ENCODE peak calls at places on chromosomes 6 and 20, in nine cellular contexts. L is psoas muscle, B is mucosa of descending colon, H is testis, U is MM.1S, O is OCI-LY7, G is right lobe of liver, R is colonic mucosa, D is iPS DF 6.9. F is an unnamed sample.
A peak's percentile ranks its signal among the peaks of the same experiment; 100 is the strongest.

GRCh38 chr20:37381621-37382538 is 35.9 kb downstream of the SRC start:
- DNase-seq in G (no peak), H (no peak), O (peak; percentile 42), R (no peak), L (peak; percentile 36), B (no peak), D (no peak), U (no peak), F (no peak)

GRCh38 chr20:6058684-6059295 is 4.9 kb upstream of the LRRN4 start:
- DNase-seq in U (no peak), D (no peak), O (no peak), G (no peak), L (no peak), R (no peak), B (no peak), H (no peak), F (peak; percentile 54)

GRCh38 chr20:53408728-53409157 is 184.9 kb downstream of the ZNF217 start:
- DNase-seq in L (no peak), B (no peak), O (no peak), R (no peak), D (no peak), H (no peak), U (no peak), G (no peak), F (no peak)

GRCh38 chr20:33370296-33370695 is 31.0 kb downstream of the CDK5RAP1 start:
- DNase-seq in D (no peak), O (no peak), B (peak; percentile 22), L (no peak), R (peak; percentile 27), H (no peak), G (no peak), U (no peak), F (no peak)

GRCh38 chr20:5612476-5613291 is 137.5 kb upstream of the SHLD1 start:
- DNase-seq in O (no peak), G (no peak), H (no peak), R (no peak), L (no peak), U (no peak), D (no peak), B (no peak), F (no peak)

GRCh38 chr6:18835976-18836375 is 448.8 kb downstream of the RNF144B start:
- DNase-seq in G (no peak), R (no peak), U (no peak), D (no peak), B (no peak), O (no peak), L (no peak), H (no peak), F (no peak)

GRCh38 chr6:105952762-105953700 is 133.1 kb upstream of the PRDM1 start:
- DNase-seq in G (no peak), L (no peak), R (no peak), U (no peak), D (no peak), B (no peak), O (no peak), H (no peak), F (no peak)

GRCh38 chr6:43451348-43451747 is 4.0 kb downstream of the DLK2 start:
- DNase-seq in R (no peak), D (no peak), L (peak; percentile 4), B (no peak), O (no peak), G (no peak), U (no peak), H (no peak), F (no peak)

GRCh38 chr6:130152908-130153510 is 69.7 kb downstream of the SAMD3 start:
- DNase-seq in D (no peak), U (no peak), R (no peak), O (no peak), H (no peak), G (no peak), L (no peak), B (no peak), F (no peak)

GRCh38 chr6:137159912-137160311 is 13.5 kb downstream of the IL22RA2 start:
- DNase-seq in L (no peak), H (no peak), R (no peak), G (no peak), D (no peak), U (no peak), O (no peak), B (no peak), F (no peak)

GRCh38 chr6:137156650-137157049 is 16.8 kb downstream of the IL22RA2 start:
- DNase-seq in H (no peak), D (no peak), U (no peak), O (no peak), G (no peak), R (no peak), L (no peak), B (no peak), F (no peak)

GRCh38 chr6:137160763-137161162 is 12.7 kb downstream of the IL22RA2 start:
- DNase-seq in O (no peak), G (no peak), L (no peak), U (no peak), D (no peak), R (no peak), H (no peak), B (no peak), F (no peak)

GRCh38 chr6:137157601-137158000 is 15.8 kb downstream of the IL22RA2 start:
- DNase-seq in D (no peak), H (no peak), O (no peak), B (no peak), G (no peak), L (no peak), U (no peak), R (no peak), F (no peak)

DNA sequence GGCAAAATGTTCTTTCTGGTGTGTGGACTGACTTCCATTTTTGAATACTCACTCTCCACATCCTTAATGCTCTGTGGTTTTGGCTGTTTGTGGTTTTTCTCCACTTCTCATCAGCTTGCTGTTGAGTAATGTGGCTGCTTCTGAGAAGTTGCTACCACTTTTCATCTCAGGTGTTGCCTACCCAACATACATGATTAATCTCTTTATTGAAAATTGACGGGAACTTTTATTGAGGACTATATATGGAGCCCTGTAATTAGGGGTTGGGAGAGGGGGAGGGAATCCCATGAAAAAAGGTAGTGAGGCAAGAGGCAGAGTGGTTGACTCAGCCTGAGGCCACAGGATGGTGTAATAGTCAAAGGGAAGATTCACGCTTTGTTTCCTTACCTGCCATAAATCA is 17.6 kb downstream of the IL22RA2 start:
- DNase-seq in B (peak; percentile 14), H (no peak), D (no peak), L (no peak), O (peak; percentile 49), U (peak; percentile 56), G (no peak), R (no peak), F (no peak)
- H3K9me3 ChIP-seq in B (no peaks in the 10 kb centered on the region), H (no peaks in the 10 kb centered on the region), D (no peaks in the 10 kb centered on the region), L (no peaks in the 10 kb centered on the region), O (peaks cover 5% of the 10 kb centered on the region), U (no peaks in the 10 kb centered on the region), G (no peaks in the 10 kb centered on the region), R (no peaks in the 10 kb centered on the region), F (no peaks in the 10 kb centered on the region)

DNA sequence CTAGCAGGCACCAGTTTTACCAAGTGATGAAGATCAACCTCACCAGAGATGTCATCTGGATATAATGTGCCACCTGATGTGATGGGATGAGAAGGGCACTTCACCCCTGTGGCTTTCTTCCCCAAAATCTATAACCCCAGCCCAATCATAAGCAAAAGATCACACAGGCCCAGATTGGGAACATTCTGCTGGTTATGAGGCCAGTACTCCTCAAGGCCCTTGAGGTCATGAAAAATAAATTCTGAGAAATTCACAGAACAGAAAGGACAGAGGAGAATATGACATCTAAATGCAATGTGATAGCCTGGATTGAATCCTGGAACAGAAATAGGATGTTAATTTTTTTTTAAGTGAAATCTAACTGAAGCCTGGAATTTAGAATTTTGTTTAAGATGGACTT is 243.5 kb downstream of the CBLN4 start:
- DNase-seq in R (no peak), L (no peak), H (no peak), O (no peak), U (no peak), G (no peak), D (no peak), B (no peak), F (no peak)
- H3K9me3 ChIP-seq in R (no peaks in the 10 kb centered on the region), L (no peaks in the 10 kb centered on the region), H (no peaks in the 10 kb centered on the region), O (no peaks in the 10 kb centered on the region), U (no peaks in the 10 kb centered on the region), G (no peaks in the 10 kb centered on the region), D (peaks cover 1% of the 10 kb centered on the region), B (peaks cover 10% of the 10 kb centered on the region), F (no peaks in the 10 kb centered on the region)

DNA sequence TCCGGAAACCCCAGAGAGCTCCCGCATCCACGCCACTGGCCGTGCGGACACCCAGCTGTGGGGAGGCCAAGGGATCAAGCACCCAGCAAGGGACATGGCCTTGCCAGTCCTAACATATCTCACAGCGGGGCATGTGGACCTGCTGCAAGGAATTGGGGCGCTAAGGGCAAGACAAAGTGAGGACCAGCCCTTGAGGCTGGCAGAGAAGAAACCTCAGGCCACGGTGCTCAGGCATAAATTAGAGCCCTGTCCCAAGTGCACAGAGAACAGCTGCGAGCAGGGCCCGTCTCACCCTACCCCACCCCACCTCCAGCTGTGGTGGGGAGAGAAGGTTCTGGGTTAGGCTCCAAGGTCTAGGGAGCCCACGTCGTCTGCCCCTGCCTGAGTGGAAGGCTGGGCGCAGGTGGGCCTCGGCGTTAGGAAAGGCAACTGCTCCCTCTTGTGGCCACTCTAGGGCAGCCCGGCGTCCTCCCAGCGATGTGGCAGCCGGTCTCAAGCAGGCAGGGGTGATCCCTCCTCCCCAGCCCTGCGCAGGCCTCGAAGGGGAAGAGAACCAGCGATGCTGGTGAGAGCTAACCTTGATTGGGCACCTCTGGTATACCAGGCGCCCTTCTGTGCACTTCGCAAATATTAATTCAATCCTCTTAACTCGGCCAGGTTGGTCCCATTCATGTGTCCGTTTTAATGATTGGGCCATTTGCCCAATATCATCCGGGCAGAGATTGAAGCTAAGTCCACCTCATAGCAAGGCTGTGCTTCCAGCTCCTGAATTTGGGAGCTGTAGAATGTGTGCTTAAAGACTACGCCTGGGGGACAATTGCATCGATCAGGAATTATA is 235.8 kb downstream of the NFATC2 start:
- DNase-seq in R (peak; percentile 73), O (peak; percentile 74), H (peak; percentile 89), B (peak; percentile 87), L (peak; percentile 83), D (peak; percentile 71), G (peak; percentile 74), U (peak; percentile 68), F (peak; percentile 61)
- H3K9me3 ChIP-seq in R (no peaks in the 10 kb centered on the region), O (peaks cover 10% of the 10 kb centered on the region), H (no peaks in the 10 kb centered on the region), B (no peaks in the 10 kb centered on the region), L (no peaks in the 10 kb centered on the region), D (peaks cover 4% of the 10 kb centered on the region), G (no peaks in the 10 kb centered on the region), U (no peaks in the 10 kb centered on the region), F (no peaks in the 10 kb centered on the region)

GRCh38 chr6:28734443-28734959 is 189.3 kb downstream of the TRIM27 start:
- DNase-seq in G (no peak), O (no peak), L (no peak), B (no peak), H (no peak), R (no peak), D (no peak), U (no peak), F (no peak)

GRCh38 chr6:28729501-28730402 is 194.0 kb downstream of the TRIM27 start:
- DNase-seq in G (no peak), U (no peak), D (no peak), B (no peak), O (no peak), L (no peak), R (no peak), H (no peak), F (no peak)

GRCh38 chr6:28736121-28736520 is 187.7 kb downstream of the TRIM27 start:
- DNase-seq in O (no peak), H (no peak), L (no peak), U (no peak), R (no peak), D (no peak), G (no peak), B (no peak), F (no peak)

GRCh38 chr6:28727559-28728211 is 196.1 kb downstream of the TRIM27 start:
- DNase-seq in B (no peak), L (no peak), R (no peak), O (peak; percentile 49), D (no peak), G (no peak), H (no peak), U (peak; percentile 8), F (no peak)

GRCh38 chr6:28732052-28732451 is 191.7 kb downstream of the TRIM27 start:
- DNase-seq in L (no peak), H (no peak), O (no peak), R (no peak), G (no peak), U (no peak), B (no peak), D (no peak), F (no peak)
- H3K9me3 ChIP-seq in L (no peaks in the 10 kb centered on the region), H (no peaks in the 10 kb centered on the region), O (no peaks in the 10 kb centered on the region), R (no peaks in the 10 kb centered on the region), G (no peaks in the 10 kb centered on the region), U (no peaks in the 10 kb centered on the region), B (no peaks in the 10 kb centered on the region), D (no peaks in the 10 kb centered on the region), F (no peaks in the 10 kb centered on the region)

F was measured in left lung.